ENCODE peak calls at places on chromosome 17, in eight cellular contexts. G is coronary artery, U is IMR-90, O is GM12865, F is WTC11, S is D721Med, R is LNCaP clone FGC, I is neural crest cell. H is an unnamed sample.

GRCh38 chr17:66975614-66976378 is 11.3 kb downstream of the CACNG4 start:
- DNase-seq in G (no peak), U (no peak), O (peak; percentile 37), F (peak; percentile 70), S (no peak), R (no peak), I (no peak), H (peak; percentile 34)

GRCh38 chr17:74008196-74008595 is 195.3 kb upstream of the RPL38 start:
- DNase-seq in G (no peak), U (no peak), O (peak; percentile 9), F (peak; percentile 46), S (no peak), R (no peak), I (peak; percentile 22), H (peak; percentile 16)

GRCh38 chr17:38868095-38868967 is 1.5 kb upstream of the LASP1 start:
- DNase-seq in G (peak; percentile 89), U (peak; percentile 55), O (peak; percentile 84), F (no peak), S (no peak), R (no peak), I (no peak), H (peak; percentile 36)

GRCh38 chr17:79951361-79952264 is 84.1 kb downstream of the TBC1D16 start:
- DNase-seq in G (peak; percentile 82), U (peak; percentile 89), O (no peak), F (no peak), S (no peak), R (no peak), I (peak; percentile 42), H (no peak)

GRCh38 chr17:46727572-46728348 is 90.7 kb downstream of the WNT3 start:
- DNase-seq in G (no peak), U (peak; percentile 90), O (no peak), F (no peak), S (no peak), R (no peak), I (no peak), H (no peak)

GRCh38 chr17:39643271-39643670 is 6.3 kb downstream of the STARD3 start:
- DNase-seq in G (no peak), U (peak; percentile 34), O (no peak), F (no peak), S (no peak), R (no peak), I (no peak), H (no peak)

GRCh38 chr17:11006530-11006929 is 168.6 kb upstream of the PIRT start:
- DNase-seq in G (no peak), U (no peak), O (no peak), F (no peak), S (no peak), R (no peak), I (no peak), H (no peak)

GRCh38 chr17:68396226-68396780 is 61.0 kb downstream of the WIPI1 start:
- DNase-seq in G (no peak), U (no peak), O (no peak), F (no peak), S (no peak), R (no peak), I (no peak), H (no peak)

GRCh38 chr17:83200746-83201145 is 121.3 kb downstream of the METRNL start:
- DNase-seq in G (no peak), U (no peak), O (no peak), F (no peak), S (no peak), R (no peak), I (no peak), H (no peak)

GRCh38 chr17:5488752-5489151 is 2.4 kb downstream of the MIS12 start:
- DNase-seq in G (no peak), U (no peak), O (no peak), F (no peak), S (no peak), R (peak; percentile 65), I (no peak), H (no peak)

GRCh38 chr17:71762526-71762925 is 358.3 kb upstream of the SOX9 start:
- DNase-seq in G (no peak), U (no peak), O (no peak), F (no peak), S (no peak), R (no peak), I (no peak), H (no peak)

GRCh38 chr17:29769225-29769624 is 146.5 kb upstream of the CORO6 start:
- DNase-seq in G (no peak), U (no peak), O (no peak), F (no peak), S (no peak), R (no peak), I (no peak), H (no peak)

GRCh38 chr17:33481652-33482051 is 188.6 kb upstream of the ASIC2 start:
- DNase-seq in G (no peak), U (no peak), O (no peak), F (no peak), S (no peak), R (no peak), I (no peak), H (no peak)

GRCh38 chr17:66834919-66835454 is at the start of gene CACNG5:
- DNase-seq in G (no peak), U (no peak), O (peak; percentile 3), F (peak; percentile 69), S (peak; percentile 77), R (no peak), I (peak; percentile 30), H (peak; percentile 30)

GRCh38 chr17:43434902-43435319 is 36.1 kb downstream of the ARL4D start:
- DNase-seq in G (no peak), U (no peak), O (no peak), F (no peak), S (no peak), R (no peak), I (no peak), H (no peak)

GRCh38 chr17:27631409-27631755 is 394 bp downstream of the LGALS9 start:
- DNase-seq in G (no peak), U (no peak), O (peak; percentile 59), F (no peak), S (no peak), R (no peak), I (no peak), H (no peak)

GRCh38 chr17:74981318-74981978 is 6.0 kb upstream of the CDR2L start:
- DNase-seq in G (no peak), U (no peak), O (no peak), F (no peak), S (no peak), R (no peak), I (no peak), H (no peak)

GRCh38 chr17:7045492-7046126 is 1.7 kb upstream of the SLC16A11 start:
- DNase-seq in G (no peak), U (peak; percentile 87), O (peak; percentile 82), F (no peak), S (no peak), R (peak; percentile 73), I (peak; percentile 33), H (no peak)

GRCh38 chr17:48721009-48721402 is 1.3 kb downstream of the PRAC1 start:
- DNase-seq in G (no peak), U (no peak), O (no peak), F (no peak), S (no peak), R (no peak), I (no peak), H (no peak)

GRCh38 chr17:63635787-63636186 is 13.6 kb downstream of the MAP3K3 start:
- DNase-seq in G (no peak), U (no peak), O (no peak), F (no peak), S (no peak), R (no peak), I (no peak), H (no peak)
- TF ChIP-seq CTCF in G (no peak), U (no peak), O (no peak), F (no peak), S (no peak), R (no peak), I (no peak), H (no peak)

GRCh38 chr17:37519241-37519985 is 29.7 kb downstream of the DUSP14 start:
- DNase-seq in G (no peak), U (peak; percentile 69), O (no peak), F (no peak), S (no peak), R (no peak), I (no peak), H (no peak)

GRCh38 chr17:37521821-37522220 is 32.1 kb downstream of the DUSP14 start:
- DNase-seq in G (no peak), U (no peak), O (no peak), F (no peak), S (no peak), R (no peak), I (no peak), H (no peak)

GRCh38 chr17:37523715-37524219 is 34.1 kb downstream of the DUSP14 start:
- DNase-seq in G (no peak), U (no peak), O (no peak), F (no peak), S (no peak), R (no peak), I (no peak), H (no peak)

GRCh38 chr17:37518816-37519215 is 29.1 kb downstream of the DUSP14 start:
- DNase-seq in G (no peak), U (no peak), O (no peak), F (no peak), S (no peak), R (no peak), I (no peak), H (no peak)

GRCh38 chr17:37520174-37520573 is 30.5 kb downstream of the DUSP14 start:
- DNase-seq in G (no peak), U (no peak), O (no peak), F (no peak), S (no peak), R (no peak), I (no peak), H (no peak)
- TF ChIP-seq CTCF in G (no peak), U (no peak), O (no peak), F (no peak), S (no peak), R (no peak), I (no peak), H (no peak)

GRCh38 chr17:52158450-52159042 is at the start of gene CA10:
- DNase-seq in G (no peak), U (no peak), O (no peak), F (peak; percentile 51), S (no peak), R (no peak), I (no peak), H (peak; percentile 12)
- TF ChIP-seq CTCF in G (no peak), U (no peak), O (no peak), F (no peak), S (peak; percentile 60), R (no peak), I (peak; percentile 33), H (no peak)

GRCh38 chr17:50904522-50905459 is 38.6 kb upstream of the TOB1 start:
- DNase-seq in G (peak; percentile 93), U (no peak), O (no peak), F (no peak), S (no peak), R (peak; percentile 89), I (no peak), H (no peak)
- TF ChIP-seq CTCF in G (no peak), U (no peak), O (no peak), F (no peak), S (no peak), R (no peak), I (no peak), H (no peak)